ENCODE peak calls at places on chromosomes 1 and 21, in seven cellular contexts. One of them, this sample, is unnamed.

GRCh38 chr1:223243441-223244050 is 100.5 kb upstream of the TLR5 start:
- DNase-seq in endothelial cell: no peak
- DNase-seq in spleen: no peak
- DNase-seq in hepatocyte: no peak
- DNase-seq in sigmoid colon: no peak
- DNase-seq in WTC11: no peak
- DNase-seq in neural crest cell: no peak
- DNase-seq in this sample: peak

GRCh38 chr1:21783679-21784603 is 992 bp upstream of the USP48 start:
- DNase-seq in endothelial cell: peak
- DNase-seq in spleen: peak
- DNase-seq in hepatocyte: peak
- DNase-seq in sigmoid colon: no peak
- DNase-seq in WTC11: peak
- DNase-seq in neural crest cell: no peak
- DNase-seq in this sample: no peak

GRCh38 chr1:14011132-14011531 is 311.1 kb downstream of the PRDM2 start:
- DNase-seq in endothelial cell: no peak
- DNase-seq in spleen: no peak
- DNase-seq in hepatocyte: no peak
- DNase-seq in sigmoid colon: no peak
- DNase-seq in WTC11: no peak
- DNase-seq in neural crest cell: no peak
- DNase-seq in this sample: no peak

GRCh38 chr21:45972716-45973474 is 8.7 kb upstream of the COL6A1 start:
- DNase-seq in endothelial cell: peak
- DNase-seq in spleen: peak
- DNase-seq in hepatocyte: peak
- DNase-seq in sigmoid colon: peak
- DNase-seq in WTC11: no peak
- DNase-seq in neural crest cell: no peak
- DNase-seq in this sample: no peak

GRCh38 chr1:235407419-235407818 is 40.2 kb downstream of the TBCE start:
- DNase-seq in endothelial cell: no peak
- DNase-seq in spleen: no peak
- DNase-seq in hepatocyte: no peak
- DNase-seq in sigmoid colon: no peak
- DNase-seq in WTC11: no peak
- DNase-seq in neural crest cell: no peak
- DNase-seq in this sample: no peak

GRCh38 chr21:43921979-43922945 is 57.2 kb downstream of the AGPAT3 start:
- DNase-seq in endothelial cell: no peak
- DNase-seq in spleen: peak
- DNase-seq in hepatocyte: no peak
- DNase-seq in sigmoid colon: no peak
- DNase-seq in WTC11: no peak
- DNase-seq in neural crest cell: no peak
- DNase-seq in this sample: no peak

GRCh38 chr1:215146252-215146975 is 63.9 kb downstream of the KCNK2 start:
- DNase-seq in endothelial cell: peak
- DNase-seq in spleen: no peak
- DNase-seq in hepatocyte: peak
- DNase-seq in sigmoid colon: no peak
- DNase-seq in WTC11: peak
- DNase-seq in neural crest cell: peak
- DNase-seq in this sample: no peak

GRCh38 chr21:37367758-37368535 is 1.4 kb downstream of the DYRK1A start:
- DNase-seq in endothelial cell: peak
- DNase-seq in spleen: peak
- DNase-seq in hepatocyte: peak
- DNase-seq in sigmoid colon: peak
- DNase-seq in WTC11: peak
- DNase-seq in neural crest cell: peak
- DNase-seq in this sample: no peak

GRCh38 chr1:88140325-88140724 is 543.7 kb upstream of the PKN2 start:
- DNase-seq in endothelial cell: no peak
- DNase-seq in spleen: no peak
- DNase-seq in hepatocyte: no peak
- DNase-seq in sigmoid colon: no peak
- DNase-seq in WTC11: no peak
- DNase-seq in neural crest cell: no peak
- DNase-seq in this sample: no peak

GRCh38 chr1:205569411-205570172 is 62.2 kb downstream of the ELK4 start:
- DNase-seq in endothelial cell: no peak
- DNase-seq in spleen: no peak
- DNase-seq in hepatocyte: no peak
- DNase-seq in sigmoid colon: peak
- DNase-seq in WTC11: no peak
- DNase-seq in neural crest cell: no peak
- DNase-seq in this sample: no peak

GRCh38 chr1:196372896-196373536 is 235.2 kb downstream of the KCNT2 start:
- DNase-seq in endothelial cell: no peak
- DNase-seq in spleen: no peak
- DNase-seq in hepatocyte: peak
- DNase-seq in sigmoid colon: no peak
- DNase-seq in WTC11: no peak
- DNase-seq in neural crest cell: no peak
- DNase-seq in this sample: no peak

GRCh38 chr21:42010507-42011493 is 640 bp upstream of the ZBTB21 start:
- DNase-seq in endothelial cell: peak
- DNase-seq in spleen: peak
- DNase-seq in hepatocyte: peak
- DNase-seq in sigmoid colon: no peak
- DNase-seq in WTC11: peak
- DNase-seq in neural crest cell: no peak
- DNase-seq in this sample: peak

GRCh38 chr21:42006765-42007164 is 3.4 kb downstream of the ZBTB21 start:
- DNase-seq in endothelial cell: no peak
- DNase-seq in spleen: no peak
- DNase-seq in hepatocyte: no peak
- DNase-seq in sigmoid colon: no peak
- DNase-seq in WTC11: no peak
- DNase-seq in neural crest cell: no peak
- DNase-seq in this sample: no peak

GRCh38 chr21:42007541-42007940 is 2.6 kb downstream of the ZBTB21 start:
- DNase-seq in endothelial cell: no peak
- DNase-seq in spleen: no peak
- DNase-seq in hepatocyte: no peak
- DNase-seq in sigmoid colon: no peak
- DNase-seq in WTC11: no peak
- DNase-seq in neural crest cell: no peak
- DNase-seq in this sample: no peak

GRCh38 chr21:42009831-42010506 is at the start of gene ZBTB21:
- DNase-seq in endothelial cell: peak
- DNase-seq in spleen: peak
- DNase-seq in hepatocyte: peak
- DNase-seq in sigmoid colon: peak
- DNase-seq in WTC11: peak
- DNase-seq in neural crest cell: peak
- DNase-seq in this sample: peak

DNA sequence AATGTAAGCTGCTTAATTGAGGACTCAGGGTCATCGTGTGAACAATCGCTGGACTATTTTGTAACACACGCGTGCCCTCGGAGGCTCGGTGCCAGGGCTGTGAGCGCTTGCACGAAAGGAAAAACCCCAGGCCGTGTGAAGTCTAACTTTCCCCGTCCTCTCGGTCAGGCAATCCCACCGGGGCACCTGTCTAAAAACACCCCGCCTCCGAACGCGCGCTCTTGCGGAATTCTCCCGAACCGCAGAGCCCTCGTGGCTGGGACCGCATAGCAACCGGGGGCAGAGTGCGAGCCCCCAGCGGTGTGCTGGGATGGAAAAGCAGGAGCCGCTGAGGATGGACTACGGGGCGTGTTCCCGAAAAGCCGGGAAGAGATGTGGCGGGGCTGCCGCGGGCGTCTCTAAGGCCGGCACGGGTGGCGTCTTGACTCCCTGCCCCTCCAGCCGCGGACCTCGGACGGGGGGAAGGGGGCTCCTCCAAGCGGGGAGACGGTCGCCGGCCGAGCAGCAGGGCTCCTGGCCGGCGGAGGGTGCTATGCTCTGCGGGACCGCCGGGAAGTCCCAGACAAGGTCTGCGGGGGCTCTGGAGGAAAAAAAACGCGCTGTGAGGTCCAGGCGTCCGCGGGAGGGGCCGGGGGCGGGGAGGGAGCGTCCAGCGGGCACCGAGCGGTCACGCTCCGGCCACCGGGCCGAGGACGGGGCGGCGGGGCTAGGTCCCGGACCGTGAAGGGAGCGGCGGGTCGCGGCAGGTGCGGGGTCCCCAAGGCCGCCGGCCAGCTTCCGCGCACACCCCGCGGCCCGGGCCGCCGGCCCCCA is 936 bp downstream of the ZBTB21 start:
- DNase-seq in endothelial cell: peak
- DNase-seq in spleen: peak
- DNase-seq in hepatocyte: peak
- DNase-seq in sigmoid colon: peak
- DNase-seq in WTC11: peak
- DNase-seq in neural crest cell: peak
- DNase-seq in this sample: no peak
- TF ChIP-seq CTCF in endothelial cell: no peak
- TF ChIP-seq CTCF in spleen: no peak
- TF ChIP-seq CTCF in hepatocyte: peak
- TF ChIP-seq CTCF in sigmoid colon: no peak
- TF ChIP-seq CTCF in WTC11: no peak
- TF ChIP-seq CTCF in neural crest cell: peak
- TF ChIP-seq CTCF in this sample: peak

GRCh38 chr1:216306830-216307229 is 116.4 kb downstream of the USH2A start:
- DNase-seq in endothelial cell: no peak
- DNase-seq in spleen: no peak
- DNase-seq in hepatocyte: no peak
- DNase-seq in sigmoid colon: no peak
- DNase-seq in WTC11: no peak
- DNase-seq in neural crest cell: no peak
- DNase-seq in this sample: no peak

GRCh38 chr1:216314369-216315095 is 108.7 kb downstream of the USH2A start:
- DNase-seq in endothelial cell: no peak
- DNase-seq in spleen: no peak
- DNase-seq in hepatocyte: no peak
- DNase-seq in sigmoid colon: no peak
- DNase-seq in WTC11: no peak
- DNase-seq in neural crest cell: no peak
- DNase-seq in this sample: no peak

DNA sequence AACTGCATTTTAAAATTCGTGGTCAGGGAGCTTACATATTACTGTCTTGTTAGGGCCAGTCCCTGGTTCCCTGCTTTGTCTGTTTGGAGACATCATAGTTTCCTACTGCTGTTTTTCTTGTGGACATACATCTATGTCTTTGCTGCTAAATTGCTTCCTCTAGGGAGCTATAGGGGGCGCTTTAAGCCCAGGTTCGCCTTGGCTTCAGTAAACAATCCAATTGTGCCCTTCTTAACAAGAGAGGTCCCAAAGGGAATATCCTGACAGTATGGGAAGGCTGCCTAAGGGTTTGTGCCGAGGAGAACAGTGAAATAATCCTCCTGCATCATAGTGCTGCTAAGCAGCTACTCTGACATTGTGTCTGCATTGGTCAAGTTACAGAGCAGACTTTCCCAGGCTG is 112.5 kb downstream of the USH2A start:
- DNase-seq in endothelial cell: peak
- DNase-seq in spleen: no peak
- DNase-seq in hepatocyte: peak
- DNase-seq in sigmoid colon: no peak
- DNase-seq in WTC11: peak
- DNase-seq in neural crest cell: peak
- DNase-seq in this sample: no peak
- TF ChIP-seq CTCF in endothelial cell: peak
- TF ChIP-seq CTCF in spleen: no peak
- TF ChIP-seq CTCF in hepatocyte: peak
- TF ChIP-seq CTCF in sigmoid colon: no peak
- TF ChIP-seq CTCF in WTC11: peak
- TF ChIP-seq CTCF in neural crest cell: peak
- TF ChIP-seq CTCF in this sample: peak

DNA sequence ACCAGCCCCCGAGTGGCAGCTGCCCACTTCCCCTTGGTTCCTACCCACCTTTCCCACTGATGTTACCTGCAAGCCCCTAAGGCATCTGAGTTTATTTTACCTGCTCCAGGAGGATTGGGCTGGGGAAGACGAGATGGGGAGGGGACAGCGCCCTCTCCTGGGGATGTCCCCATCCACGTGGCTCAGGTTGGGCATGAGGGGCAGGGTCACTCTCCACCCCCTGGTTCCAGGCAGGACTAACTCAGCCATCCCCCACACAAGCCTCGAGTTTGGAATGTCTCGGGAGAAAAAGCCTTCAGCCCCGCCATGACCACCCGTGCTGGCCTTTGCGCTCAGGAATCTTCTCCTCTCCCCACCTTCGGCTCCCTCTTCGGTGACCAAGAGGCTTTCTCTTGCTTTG is 90.0 kb downstream of the ARHGEF10L start:
- DNase-seq in endothelial cell: peak
- DNase-seq in spleen: no peak
- DNase-seq in hepatocyte: no peak
- DNase-seq in sigmoid colon: no peak
- DNase-seq in WTC11: peak
- DNase-seq in neural crest cell: no peak
- DNase-seq in this sample: no peak
- TF ChIP-seq CTCF in endothelial cell: peak
- TF ChIP-seq CTCF in spleen: no peak
- TF ChIP-seq CTCF in hepatocyte: peak
- TF ChIP-seq CTCF in sigmoid colon: no peak
- TF ChIP-seq CTCF in WTC11: peak
- TF ChIP-seq CTCF in neural crest cell: peak
- TF ChIP-seq CTCF in this sample: peak

DNA sequence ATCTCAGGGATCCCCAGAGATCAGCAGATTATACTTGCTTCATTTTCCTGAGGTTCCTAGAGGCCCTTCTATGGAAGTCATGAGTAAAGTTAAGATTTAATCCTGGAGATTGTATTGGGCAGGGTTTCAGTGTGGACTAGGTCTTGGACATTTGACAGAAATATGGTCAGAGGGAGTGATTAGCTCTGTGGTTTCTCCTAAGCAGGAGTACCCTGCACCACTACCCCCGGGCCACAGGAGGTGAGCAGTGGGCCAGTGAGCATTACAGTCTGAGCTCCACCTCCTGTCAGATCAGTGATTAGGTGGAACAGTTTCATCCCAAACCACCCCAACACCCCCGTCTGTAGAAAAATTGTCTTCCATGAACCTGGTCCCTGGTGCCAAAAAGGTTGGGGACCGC is 43.2 kb downstream of the PHACTR4 start:
- DNase-seq in endothelial cell: peak
- DNase-seq in spleen: no peak
- DNase-seq in hepatocyte: no peak
- DNase-seq in sigmoid colon: no peak
- DNase-seq in WTC11: no peak
- DNase-seq in neural crest cell: no peak
- DNase-seq in this sample: no peak
- TF ChIP-seq CTCF in endothelial cell: no peak
- TF ChIP-seq CTCF in spleen: no peak
- TF ChIP-seq CTCF in hepatocyte: no peak
- TF ChIP-seq CTCF in sigmoid colon: no peak
- TF ChIP-seq CTCF in WTC11: no peak
- TF ChIP-seq CTCF in neural crest cell: no peak
- TF ChIP-seq CTCF in this sample: no peak

This sample was measured in osteocyte.